ENCODE peak calls at places on chromosome 15, in four cellular contexts. S is A549, A is HepG2, I is H1. O is an unnamed sample.

GRCh38 chr15:84839714-84840113 is 22.6 kb downstream of the ALPK3 start:
- DNase-seq in S (no peak), A (no peak), I (no peak), O (no peak)

GRCh38 chr15:90192961-90193786 is 8.0 kb upstream of the SEMA4B start:
- DNase-seq in I (no peak), S (no peak), A (no peak), O (no peak)

GRCh38 chr15:62601779-62602540 is 436.9 kb upstream of the C2CD4B start:
- DNase-seq in S (peak), A (no peak), I (no peak), O (no peak)

GRCh38 chr15:62658498-62658897 is 384.0 kb upstream of the TPM1 start:
- DNase-seq in A (no peak), I (no peak), S (no peak), O (no peak)

GRCh38 chr15:68310178-68310810 is 32.7 kb downstream of the FEM1B start:
- DNase-seq in S (no peak), I (no peak), A (no peak), O (no peak)

GRCh38 chr15:83087535-83087934 is 19.9 kb upstream of the TM6SF1 start:
- DNase-seq in S (no peak), I (no peak), A (no peak), O (no peak)

GRCh38 chr15:93164409-93164808 is 75.4 kb upstream of the RGMA start:
- DNase-seq in I (no peak), S (no peak), A (no peak), O (no peak)

GRCh38 chr15:74167891-74168331 is 5.6 kb upstream of the ISLR start:
- DNase-seq in A (no peak), I (no peak), S (no peak), O (no peak)

GRCh38 chr15:70152070-70152480 is 54.4 kb upstream of the TLE3 start:
- DNase-seq in A (no peak), I (no peak), S (no peak), O (no peak)

GRCh38 chr15:46848704-46849103 is 868.6 kb upstream of the SEMA6D start:
- DNase-seq in S (no peak), I (no peak), A (no peak), O (no peak)

GRCh38 chr15:90064931-90065681 is 37.2 kb downstream of the IDH2 start:
- DNase-seq in S (no peak), I (no peak), A (no peak), O (no peak)

GRCh38 chr15:95760508-95760907 is 570.0 kb upstream of the NR2F2 start:
- DNase-seq in A (peak), S (no peak), I (no peak), O (no peak)

GRCh38 chr15:41161736-41162135 is 45.7 kb upstream of the INO80 start:
- DNase-seq in I (no peak), A (no peak), S (no peak), O (no peak)

GRCh38 chr15:46277994-46278885 is 643.4 kb downstream of the SQOR start:
- DNase-seq in I (no peak), S (no peak), A (no peak), O (no peak)

GRCh38 chr15:66293419-66294156 is at the start of gene DIS3L:
- DNase-seq in A (peak), I (no peak), S (peak), O (peak)

GRCh38 chr15:31263751-31264533 is 62.7 kb upstream of the KLF13 start:
- DNase-seq in S (no peak), A (no peak), I (no peak), O (no peak)

GRCh38 chr15:56040081-56041035 is 46.9 kb upstream of the NEDD4 start:
- DNase-seq in A (peak), S (peak), I (peak), O (no peak)

GRCh38 chr15:70062321-70062956 is 35.3 kb downstream of the TLE3 start:
- DNase-seq in I (no peak), A (no peak), S (no peak), O (no peak)

GRCh38 chr15:56001476-56002078 is 8.2 kb upstream of the NEDD4 start:
- DNase-seq in A (no peak), S (no peak), I (no peak), O (no peak)

GRCh38 chr15:94305133-94305532 is 73.8 kb downstream of the MCTP2 start:
- DNase-seq in I (no peak), A (no peak), S (no peak), O (no peak)

GRCh38 chr15:35872577-35872976 is 326.6 kb upstream of the DPH6 start:
- DNase-seq in I (no peak), A (no peak), S (no peak), O (no peak)

GRCh38 chr15:73927003-73927475 is 777 bp downstream of the LOXL1 start:
- DNase-seq in A (no peak), S (no peak), I (no peak), O (peak)

GRCh38 chr15:33985287-33985686 is 17.0 kb downstream of the CHRM5 start:
- DNase-seq in A (no peak), S (no peak), I (peak), O (no peak)

GRCh38 chr15:96353931-96354730 is 23.6 kb downstream of the NR2F2 start:
- DNase-seq in S (no peak), I (no peak), A (no peak), O (peak)

GRCh38 chr15:42010434-42010833 is 10.4 kb downstream of the PLA2G4E start:
- DNase-seq in S (peak), A (no peak), I (no peak), O (no peak)

GRCh38 chr15:28881600-28881999 is 4.2 kb upstream of the APBA2 start:
- DNase-seq in S (no peak), A (no peak), I (no peak), O (no peak)
- TF ChIP-seq RNF2 in S (no peak), A (no peak), I (no peak), O (no peak)

DNA sequence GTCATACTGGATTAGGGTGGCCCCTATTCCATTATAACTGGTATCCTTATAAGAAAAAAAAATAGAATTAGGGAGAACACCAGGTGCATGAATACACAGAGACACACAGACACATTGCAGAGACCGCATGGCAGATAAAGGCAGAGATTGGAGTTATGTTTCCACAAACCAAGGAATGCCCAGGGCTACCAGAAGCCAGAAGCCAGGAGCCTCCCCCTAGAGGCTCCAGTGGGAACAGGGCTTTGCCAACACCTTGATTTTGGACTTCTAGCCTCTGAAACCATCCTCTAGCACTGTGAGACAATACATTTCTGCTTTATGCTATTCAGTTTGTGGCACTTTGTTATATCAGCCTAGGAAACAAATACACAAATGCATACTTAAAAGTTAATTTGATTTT is 10.4 kb downstream of the GOLM2 start:
- DNase-seq in A (peak), S (peak), I (no peak), O (peak)
- TF ChIP-seq RNF2 in A (no peak), S (no peak), I (no peak), O (no peak)

GRCh38 chr15:39529457-39529856 is 51.4 kb upstream of the THBS1 start:
- DNase-seq in S (no peak), A (no peak), I (no peak), O (no peak)

GRCh38 chr15:39535466-39535865 is 45.4 kb upstream of the THBS1 start:
- DNase-seq in S (no peak), I (no peak), A (no peak), O (no peak)

GRCh38 chr15:39534996-39535395 is 45.9 kb upstream of the THBS1 start:
- DNase-seq in I (no peak), S (no peak), A (no peak), O (no peak)

DNA sequence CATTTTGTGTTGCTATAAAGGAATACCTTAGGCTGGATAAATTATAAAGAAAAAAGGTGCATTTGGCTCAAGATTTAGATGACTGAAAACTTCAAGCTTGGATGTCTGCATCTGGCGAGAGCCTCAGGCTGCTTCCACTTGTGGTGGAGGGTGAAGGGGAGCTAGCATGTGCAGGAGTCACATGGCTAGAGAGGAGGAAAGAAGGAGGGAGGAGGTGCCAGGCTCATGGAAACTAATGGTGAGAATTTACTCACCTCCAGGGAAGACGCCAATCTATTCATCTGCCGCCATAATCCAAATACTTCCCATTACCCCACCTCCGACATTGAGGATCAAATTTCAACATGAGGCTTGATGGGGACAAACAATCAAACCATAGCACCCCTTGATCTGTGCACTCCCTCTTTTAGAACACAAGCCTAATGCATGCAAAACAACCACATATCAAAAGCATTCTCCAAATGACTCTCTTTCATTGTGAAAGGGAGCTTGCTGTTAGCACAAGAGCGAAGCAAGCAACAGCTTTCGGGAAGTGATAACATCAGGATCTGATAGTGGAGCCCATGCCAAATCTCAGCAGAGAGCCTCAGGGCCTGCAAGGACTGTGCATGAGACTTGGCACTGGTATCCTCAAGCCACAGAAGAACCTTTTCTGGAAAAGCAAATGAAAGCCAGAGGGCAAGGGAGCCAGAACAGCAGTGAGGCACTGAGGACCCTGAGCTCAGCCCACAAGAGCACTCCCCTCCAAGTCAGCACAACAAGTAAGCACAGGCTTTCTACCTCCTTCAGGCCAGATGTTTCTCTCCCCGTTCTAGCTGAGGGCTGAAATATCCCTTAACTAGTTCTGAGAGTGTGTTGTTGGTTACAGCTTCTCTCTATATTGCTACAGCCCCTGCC is 50.2 kb upstream of the THBS1 start:
- DNase-seq in S (no peak), I (peak), A (no peak), O (no peak)
- TF ChIP-seq RNF2 in S (no peak), I (no peak), A (no peak), O (no peak)

GRCh38 chr15:58980351-58980939 is 7.0 kb upstream of the RNF111 start:
- DNase-seq in S (peak), I (no peak), A (peak), O (peak)
- TF ChIP-seq RNF2 in S (no peak), I (no peak), A (no peak), O (no peak)

GRCh38 chr15:65051266-65051665 is 6.1 kb downstream of the SLC51B start:
- DNase-seq in S (no peak), A (no peak), I (no peak), O (no peak)
- TF ChIP-seq RNF2 in S (no peak), A (no peak), I (no peak), O (no peak)

DNA sequence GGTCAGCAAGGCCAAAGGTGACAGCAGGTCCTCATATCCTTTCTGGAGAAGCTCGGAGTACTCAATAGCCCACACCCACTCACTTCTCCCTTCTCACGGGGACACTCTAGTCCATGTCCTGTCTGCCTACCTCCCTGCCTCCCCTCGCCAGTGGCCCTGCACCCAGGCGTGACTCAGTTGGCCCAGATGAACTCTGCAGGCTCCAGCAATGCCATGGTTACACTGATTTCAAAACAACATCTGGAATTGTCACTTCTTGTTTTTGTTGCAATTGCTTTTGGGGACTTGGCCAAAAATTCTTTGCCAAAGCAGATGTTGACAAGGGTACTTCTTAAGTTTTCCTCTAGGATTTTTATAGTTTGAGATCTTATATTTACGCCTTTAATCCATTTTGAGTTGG is 13.0 kb downstream of the IL16 start:
- DNase-seq in I (no peak), S (no peak), A (no peak), O (no peak)
- TF ChIP-seq RNF2 in I (no peak), S (no peak), A (no peak), O (no peak)

DNA sequence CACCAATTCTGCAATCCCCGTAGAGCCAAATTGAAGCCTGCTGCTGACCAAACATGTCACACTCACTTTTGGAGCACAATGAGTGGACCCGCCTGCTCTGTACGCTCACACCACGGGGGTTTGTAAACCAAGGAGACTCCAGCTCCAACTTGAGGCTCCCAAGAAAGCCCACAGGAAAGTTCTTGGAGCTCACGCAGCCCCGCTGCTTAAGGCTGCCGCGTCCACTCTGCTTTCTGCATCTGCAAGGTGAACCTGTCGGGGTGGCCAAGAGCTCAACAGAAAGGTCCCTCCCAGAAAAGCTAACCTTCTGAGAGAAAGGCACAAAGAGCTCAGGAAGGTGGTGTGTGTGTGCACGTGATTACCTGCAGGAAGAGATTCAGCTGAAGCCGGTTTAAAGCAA is 94.9 kb downstream of the PCSK6 start:
- DNase-seq in I (no peak), A (no peak), S (no peak), O (no peak)
- TF ChIP-seq RNF2 in I (no peak), A (no peak), S (no peak), O (no peak)